ENCODE peak calls at places on chromosomes 4 and X, in eight cellular contexts. U, O, X, D, J, M, C and Z are unnamed samples.
A peak's percentile ranks its signal among the peaks of the same experiment; 100 is the strongest.

GRCh38 chr4:161816958-161817357 is 346.8 kb downstream of the FSTL5 start:
- DNase-seq in U (no peak), O (no peak), X (no peak), D (no peak), J (peak; percentile 62), M (no peak), C (no peak), Z (no peak)

GRCh38 chr4:154551872-154552686 is 1.9 kb upstream of the PLRG1 start:
- DNase-seq in U (peak; percentile 88), O (peak; percentile 82), X (peak; percentile 81), D (peak; percentile 89), J (peak; percentile 79), M (peak; percentile 86), C (peak; percentile 74), Z (peak; percentile 72)

GRCh38 chrX:150704030-150704613 is 10.9 kb downstream of the MTMR1 start:
- DNase-seq in U (no peak), O (peak; percentile 71), X (peak; percentile 67), D (peak; percentile 81), J (peak; percentile 67), M (no peak), C (no peak), Z (no peak)

GRCh38 chr4:40916218-40916555 is 166.4 kb downstream of the NSUN7 start:
- DNase-seq in U (peak; percentile 47), O (peak; percentile 77), X (peak; percentile 54), D (peak; percentile 94), J (no peak), M (no peak), C (no peak), Z (no peak)

GRCh38 chr4:40210776-40211175 is 13.9 kb downstream of the RHOH start:
- DNase-seq in U (no peak), O (no peak), X (no peak), D (no peak), J (no peak), M (no peak), C (no peak), Z (no peak)

GRCh38 chr4:147310312-147310711 is 170.6 kb upstream of the EDNRA start:
- DNase-seq in U (no peak), O (no peak), X (no peak), D (no peak), J (no peak), M (no peak), C (no peak), Z (peak; percentile 44)

GRCh38 chr4:8079031-8079885 is 79.4 kb downstream of the ABLIM2 start:
- DNase-seq in U (no peak), O (no peak), X (no peak), D (peak; percentile 13), J (no peak), M (peak; percentile 48), C (no peak), Z (no peak)

GRCh38 chrX:150770623-150771022 is 77.4 kb downstream of the MTMR1 start:
- DNase-seq in U (no peak), O (no peak), X (no peak), D (no peak), J (no peak), M (no peak), C (no peak), Z (no peak)

GRCh38 chrX:129983575-129984131 is 1.2 kb downstream of the BCORL1 start:
- DNase-seq in U (no peak), O (no peak), X (no peak), D (peak; percentile 33), J (no peak), M (no peak), C (no peak), Z (peak; percentile 74)

GRCh38 chr4:150354214-150354796 is 227.6 kb upstream of the MAB21L2 start:
- DNase-seq in U (no peak), O (no peak), X (no peak), D (no peak), J (no peak), M (no peak), C (no peak), Z (peak; percentile 22)

GRCh38 chr4:150302553-150302952 is 224.3 kb downstream of the DCLK2 start:
- DNase-seq in U (peak; percentile 98), O (peak; percentile 98), X (peak; percentile 96), D (peak; percentile 94), J (peak; percentile 86), M (peak; percentile 64), C (peak; percentile 74), Z (no peak)

GRCh38 chrX:100973411-100973810 is 3.9 kb downstream of the ARL13A start:
- DNase-seq in U (peak; percentile 27), O (peak; percentile 87), X (peak; percentile 52), D (peak; percentile 49), J (peak; percentile 86), M (no peak), C (no peak), Z (no peak)

GRCh38 chr4:113433116-113433515 is 328.4 kb downstream of the CAMK2D start:
- DNase-seq in U (no peak), O (no peak), X (no peak), D (peak; percentile 36), J (no peak), M (no peak), C (no peak), Z (no peak)

GRCh38 chrX:23511783-23512182 is 155.5 kb upstream of the PRDX4 start:
- DNase-seq in U (no peak), O (no peak), X (no peak), D (no peak), J (no peak), M (no peak), C (no peak), Z (no peak)

GRCh38 chr4:41058426-41058825 is 155.9 kb downstream of the APBB2 start:
- DNase-seq in U (no peak), O (peak; percentile 72), X (no peak), D (peak; percentile 26), J (no peak), M (no peak), C (no peak), Z (no peak)

GRCh38 chrX:131704136-131704695 is 160.3 kb downstream of the OR13H1 start:
- DNase-seq in U (no peak), O (peak; percentile 85), X (no peak), D (peak; percentile 12), J (peak; percentile 37), M (no peak), C (no peak), Z (no peak)

GRCh38 chr4:46329118-46329976 is 60.6 kb downstream of the GABRA2 start:
- DNase-seq in U (peak; percentile 61), O (peak; percentile 61), X (peak; percentile 77), D (peak; percentile 16), J (peak; percentile 74), M (peak; percentile 66), C (peak; percentile 46), Z (peak; percentile 78)

GRCh38 chrX:41090568-41091238 is 5.5 kb downstream of the USP9X start:
- DNase-seq in U (no peak), O (peak; percentile 35), X (peak; percentile 47), D (peak; percentile 47), J (peak; percentile 49), M (peak; percentile 15), C (peak; percentile 37), Z (no peak)

GRCh38 chr4:82748176-82748575 is 50.4 kb downstream of the SCD5 start:
- DNase-seq in U (no peak), O (peak; percentile 65), X (peak; percentile 28), D (no peak), J (no peak), M (no peak), C (no peak), Z (peak; percentile 25)

DNA sequence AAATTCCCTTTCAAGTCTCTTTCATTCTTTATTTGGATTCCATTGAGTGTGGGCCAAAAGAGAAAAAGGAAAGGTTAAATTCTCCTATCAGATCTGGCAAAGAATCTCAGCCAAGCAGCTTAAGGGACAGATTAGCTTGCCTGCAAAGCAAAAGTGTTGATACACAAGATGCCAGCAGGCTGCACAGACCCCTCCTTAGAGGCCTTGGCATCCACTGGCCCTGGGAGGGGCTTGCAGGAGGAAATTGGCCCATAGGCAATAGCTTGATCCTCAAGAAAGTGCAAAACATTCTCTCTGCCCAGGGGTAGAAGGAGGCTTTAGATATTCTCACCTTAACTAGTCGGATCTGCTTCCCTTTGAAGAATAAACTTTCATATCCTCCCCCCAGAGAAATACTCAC is 300.4 kb upstream of the CPEB2 start:
- DNase-seq in U (no peak), O (no peak), X (no peak), D (no peak), J (no peak), M (peak; percentile 13), C (no peak), Z (peak; percentile 23)
- H3K36me3 ChIP-seq in U (no peaks in the 10 kb centered on the region), O (no peaks in the 10 kb centered on the region), X (no peaks in the 10 kb centered on the region), D (no peaks in the 10 kb centered on the region), J (no peaks in the 10 kb centered on the region), M (no peaks in the 10 kb centered on the region), C (no peaks in the 10 kb centered on the region), Z (no peaks in the 10 kb centered on the region)

GRCh38 chr4:185958094-185958493 is 110.9 kb upstream of the TLR3 start:
- DNase-seq in U (no peak), O (no peak), X (no peak), D (no peak), J (no peak), M (no peak), C (peak; percentile 4), Z (no peak)

GRCh38 chr4:185956546-185956945 is 112.4 kb upstream of the TLR3 start:
- DNase-seq in U (no peak), O (no peak), X (no peak), D (no peak), J (no peak), M (no peak), C (no peak), Z (no peak)

GRCh38 chr4:185950891-185951290 is 118.1 kb upstream of the TLR3 start:
- DNase-seq in U (no peak), O (no peak), X (no peak), D (no peak), J (no peak), M (no peak), C (no peak), Z (no peak)

DNA sequence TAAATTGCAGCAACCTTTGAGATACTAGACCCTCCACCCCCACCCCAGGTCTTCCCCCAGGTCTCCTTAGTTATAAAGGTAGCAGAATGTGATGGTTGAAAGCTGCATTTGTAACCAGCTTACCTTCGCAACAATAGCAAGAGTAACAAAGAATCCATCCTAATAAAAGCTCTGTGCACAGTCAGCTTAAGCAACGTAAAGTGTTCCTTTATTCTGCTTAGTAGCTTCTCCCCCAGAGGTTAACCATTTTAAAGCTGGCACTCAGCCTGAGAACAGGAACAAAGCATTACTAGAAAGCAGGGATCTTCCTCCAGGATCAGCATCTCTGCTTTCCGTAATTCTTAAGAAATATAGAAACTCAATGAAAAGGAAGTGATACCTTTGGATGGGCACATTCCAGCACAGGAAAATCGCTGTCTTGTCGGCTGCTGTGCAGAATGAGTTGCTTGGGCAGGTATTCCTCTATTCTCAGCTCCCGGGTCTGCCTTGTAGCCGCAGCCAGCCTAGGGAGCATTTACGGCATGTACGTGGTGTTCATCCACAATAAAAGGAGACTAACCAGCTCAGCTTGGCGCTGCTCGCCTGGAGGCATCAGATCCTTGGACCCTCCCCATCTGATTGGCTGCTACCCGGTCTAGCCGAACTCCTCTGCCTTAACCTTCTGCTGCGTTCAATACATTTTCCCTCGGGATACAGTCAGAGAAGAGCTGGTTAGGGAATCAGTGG is 113.0 kb upstream of the TLR3 start:
- DNase-seq in U (no peak), O (no peak), X (no peak), D (no peak), J (no peak), M (no peak), C (no peak), Z (peak; percentile 78)
- H2AFZ ChIP-seq in U (no peak overlapping the region), O (no peak overlapping the region), X (no peak overlapping the region), D (no peak overlapping the region), J (peak overlapping the region; percentile 32), M (no peak overlapping the region), C (no peak overlapping the region), Z (peak overlapping the region; percentile 65)

GRCh38 chr4:84916233-84916632 is 50.3 kb downstream of the WDFY3 start:
- DNase-seq in U (no peak), O (no peak), X (peak; percentile 18), D (no peak), J (no peak), M (no peak), C (no peak), Z (no peak)
- H3K36me3 ChIP-seq in U (no peaks in the 10 kb centered on the region), O (peaks cover 3% of the 10 kb centered on the region), X (peaks cover 31% of the 10 kb centered on the region), D (peaks cover 7% of the 10 kb centered on the region), J (no peaks in the 10 kb centered on the region), M (no peaks in the 10 kb centered on the region), C (peaks cover 12% of the 10 kb centered on the region), Z (peaks cover 5% of the 10 kb centered on the region)

GRCh38 chr4:108586778-108587177 is 33.6 kb upstream of the RPL34 start:
- DNase-seq in U (no peak), O (no peak), X (no peak), D (no peak), J (no peak), M (no peak), C (no peak), Z (peak; percentile 25)
- H2AFZ ChIP-seq in U (peak overlapping the region; percentile 10), O (no peak overlapping the region), X (no peak overlapping the region), D (no peak overlapping the region), J (no peak overlapping the region), M (no peak overlapping the region), C (no peak overlapping the region), Z (no peak overlapping the region)